ENCODE peak calls at places on chromosome 6, in five cellular contexts. W is nephron progenitor cell, E is A172, Y is neuronal stem cell, L is MCF 10A. B is an unnamed sample.

GRCh38 chr6:12291785-12292604 is 1.8 kb downstream of the EDN1 start:
- DNase-seq in W (no peak), E (peak; percentile 57), Y (peak; percentile 27), L (peak; percentile 62), B (peak; percentile 45)

GRCh38 chr6:26553264-26553738 is 15.1 kb downstream of the HMGN4 start:
- DNase-seq in W (peak; percentile 81), E (peak; percentile 81), Y (peak; percentile 73), L (peak; percentile 74), B (peak; percentile 81)

GRCh38 chr6:134551245-134551960 is 233.5 kb upstream of the SGK1 start:
- DNase-seq in W (no peak), E (peak; percentile 46), Y (no peak), L (peak; percentile 39), B (peak; percentile 45)

GRCh38 chr6:63058601-63059000 is 152.7 kb upstream of the FKBP1C start:
- DNase-seq in W (no peak), E (no peak), Y (no peak), L (no peak), B (no peak)

GRCh38 chr6:168285456-168285855 is 34.1 kb downstream of the DACT2 start:
- DNase-seq in W (no peak), E (no peak), Y (no peak), L (no peak), B (no peak)

GRCh38 chr6:50822078-50822476 is 3.4 kb downstream of the TFAP2B start:
- DNase-seq in W (no peak), E (no peak), Y (no peak), L (peak; percentile 17), B (no peak)

GRCh38 chr6:115582386-115582785 is 478.3 kb downstream of the FRK start:
- DNase-seq in W (no peak), E (no peak), Y (no peak), L (no peak), B (no peak)

GRCh38 chr6:157403684-157404051 is 22.7 kb downstream of the ZDHHC14 start:
- DNase-seq in W (no peak), E (no peak), Y (no peak), L (no peak), B (no peak)

GRCh38 chr6:43060034-43060754 is 763 bp downstream of the KLC4 start:
- DNase-seq in W (no peak), E (peak; percentile 18), Y (no peak), L (peak; percentile 40), B (no peak)

GRCh38 chr6:156720739-156721714 is 56.2 kb upstream of the ARID1B start:
- DNase-seq in W (no peak), E (no peak), Y (no peak), L (peak; percentile 81), B (no peak)

GRCh38 chr6:62150048-62150663 is 135.9 kb downstream of the KHDRBS2 start:
- DNase-seq in W (peak; percentile 28), E (peak; percentile 8), Y (peak; percentile 32), L (peak; percentile 73), B (peak; percentile 39)

GRCh38 chr6:44107017-44107416 is 20.2 kb downstream of the MRPL14 start:
- DNase-seq in W (no peak), E (no peak), Y (no peak), L (no peak), B (no peak)

GRCh38 chr6:3162565-3163247 is 5.4 kb upstream of the TUBB2A start:
- DNase-seq in W (peak; percentile 86), E (peak; percentile 64), Y (peak; percentile 77), L (no peak), B (peak; percentile 69)

GRCh38 chr6:170265655-170266054 is 25.2 kb downstream of the DLL1 start:
- DNase-seq in W (no peak), E (no peak), Y (no peak), L (no peak), B (no peak)

GRCh38 chr6:107730683-107731314 is 93.3 kb downstream of the SCML4 start:
- DNase-seq in W (no peak), E (no peak), Y (no peak), L (no peak), B (no peak)

GRCh38 chr6:143964667-143965066 is 43.4 kb downstream of the PLAGL1 start:
- DNase-seq in W (no peak), E (no peak), Y (no peak), L (no peak), B (no peak)

GRCh38 chr6:129748212-129748900 is 38.4 kb upstream of the ARHGAP18 start:
- DNase-seq in W (no peak), E (peak; percentile 83), Y (no peak), L (peak; percentile 93), B (peak; percentile 51)

GRCh38 chr6:137094411-137095008 is 49.7 kb upstream of the IL20RA start:
- DNase-seq in W (peak; percentile 52), E (peak; percentile 64), Y (peak; percentile 30), L (peak; percentile 81), B (peak; percentile 74)

GRCh38 chr6:31096215-31096614 is 16.2 kb downstream of the C6orf15 start:
- DNase-seq in W (no peak), E (no peak), Y (no peak), L (no peak), B (no peak)

GRCh38 chr6:9532621-9533557 is 882.0 kb downstream of the TFAP2A start:
- DNase-seq in W (no peak), E (peak; percentile 75), Y (no peak), L (peak; percentile 79), B (peak; percentile 8)

GRCh38 chr6:3585320-3585935 is 128.6 kb upstream of the SLC22A23 start:
- DNase-seq in W (no peak), E (peak; percentile 47), Y (no peak), L (peak; percentile 78), B (peak; percentile 51)

GRCh38 chr6:55778704-55779103 is 96.7 kb downstream of the BMP5 start:
- DNase-seq in W (no peak), E (no peak), Y (no peak), L (no peak), B (no peak)

GRCh38 chr6:16697437-16698162 is 63.7 kb downstream of the ATXN1 start:
- DNase-seq in W (no peak), E (no peak), Y (no peak), L (no peak), B (no peak)

GRCh38 chr6:143400258-143401059 is 50.0 kb downstream of the ADAT2 start:
- DNase-seq in W (no peak), E (no peak), Y (no peak), L (peak; percentile 81), B (no peak)

GRCh38 chr6:40877362-40877761 is 161.7 kb downstream of the UNC5CL start:
- DNase-seq in W (no peak), E (no peak), Y (no peak), L (peak; percentile 4), B (peak; percentile 54)

GRCh38 chr6:136333824-136334464 is 44.3 kb upstream of the BCLAF1 start:
- DNase-seq in W (no peak), E (no peak), Y (no peak), L (no peak), B (no peak)

GRCh38 chr6:104597541-104598050 is 262.1 kb downstream of the HACE1 start:
- DNase-seq in W (no peak), E (peak; percentile 65), Y (no peak), L (no peak), B (peak; percentile 71)

GRCh38 chr6:25991785-25992412 is 29.3 kb downstream of the TRIM38 start:
- DNase-seq in W (peak; percentile 65), E (peak; percentile 25), Y (peak; percentile 48), L (peak; percentile 54), B (peak; percentile 51)

GRCh38 chr6:148867851-148868250 is 121.0 kb downstream of the UST start:
- DNase-seq in W (no peak), E (peak; percentile 43), Y (no peak), L (no peak), B (peak; percentile 62)

GRCh38 chr6:41306187-41306854 is 19.8 kb upstream of the TREM1 start:
- DNase-seq in W (peak; percentile 49), E (peak; percentile 50), Y (peak; percentile 45), L (peak; percentile 72), B (peak; percentile 32)

GRCh38 chr6:51283723-51284122 is 465.1 kb downstream of the TFAP2B start:
- DNase-seq in W (no peak), E (no peak), Y (no peak), L (no peak), B (no peak)

GRCh38 chr6:33314515-33314942 is 651 bp upstream of the TAPBP start:
- DNase-seq in W (peak; percentile 40), E (peak; percentile 64), Y (no peak), L (peak; percentile 83), B (peak; percentile 74)

GRCh38 chr6:17574871-17575560 is 25.1 kb upstream of the FAM8A1 start:
- DNase-seq in W (no peak), E (peak; percentile 13), Y (no peak), L (peak; percentile 85), B (peak; percentile 23)

B was measured in HT1080.